ENCODE peak calls at places on chromosomes 3 and 15, in eight cellular contexts. J is SHP77; A is mammary epithelial cell; B is NCI-H748 treated with DMSO at 0.1 percent for 48 hours; E is Peyer's patch; Y is naive thymus-derived CD8-positive, alpha-beta T cell; M is anterior cingulate cortex; I is KBM-7. R is an unnamed sample.

GRCh38 chr15:101431301-101431700 is 58.2 kb downstream of the PCSK6 start:
- DNase-seq in J (no peak), A (no peak), B (no peak), E (no peak), Y (no peak), M (no peak), I (no peak), R (no peak)

GRCh38 chr15:49035825-49036224 is 10.4 kb downstream of the SECISBP2L start:
- DNase-seq in J (no peak), A (no peak), B (no peak), E (no peak), Y (no peak), M (no peak), I (no peak), R (no peak)

GRCh38 chr3:155791190-155791589 is 14.9 kb downstream of the C3orf33 start:
- DNase-seq in J (no peak), A (peak), B (no peak), E (no peak), Y (no peak), M (no peak), I (no peak), R (peak)

GRCh38 chr3:14879161-14879888 is 60.6 kb downstream of the FGD5 start:
- DNase-seq in J (no peak), A (no peak), B (no peak), E (peak), Y (peak), M (no peak), I (no peak), R (no peak)

GRCh38 chr15:45958924-45959323 is 324.1 kb downstream of the SQOR start:
- DNase-seq in J (no peak), A (no peak), B (no peak), E (no peak), Y (no peak), M (no peak), I (no peak), R (no peak)

GRCh38 chr15:70101459-70102113 is 3.9 kb upstream of the TLE3 start:
- DNase-seq in J (peak), A (peak), B (no peak), E (peak), Y (no peak), M (no peak), I (peak), R (peak)

GRCh38 chr3:67357610-67358458 is 296.6 kb downstream of the SUCLG2 start:
- DNase-seq in J (peak), A (peak), B (peak), E (no peak), Y (no peak), M (no peak), I (peak), R (no peak)

GRCh38 chr3:57852896-57853295 is 96.8 kb downstream of the SLMAP start:
- DNase-seq in J (no peak), A (peak), B (peak), E (no peak), Y (no peak), M (no peak), I (peak), R (peak)

GRCh38 chr3:134029734-134030381 is at the start of gene SLCO2A1:
- DNase-seq in J (no peak), A (peak), B (peak), E (peak), Y (no peak), M (no peak), I (peak), R (no peak)

GRCh38 chr3:126683506-126683905 is 20.5 kb upstream of the CHCHD6 start:
- DNase-seq in J (no peak), A (peak), B (no peak), E (no peak), Y (no peak), M (no peak), I (no peak), R (no peak)

GRCh38 chr3:42290966-42291714 is 25.2 kb upstream of the CCK start:
- DNase-seq in J (no peak), A (no peak), B (no peak), E (no peak), Y (no peak), M (no peak), I (no peak), R (no peak)

GRCh38 chr3:181693280-181693679 is 18.4 kb upstream of the SOX2 start:
- DNase-seq in J (no peak), A (no peak), B (no peak), E (no peak), Y (no peak), M (no peak), I (no peak), R (no peak)

GRCh38 chr3:124772081-124772831 is 42.0 kb downstream of the UMPS start:
- DNase-seq in J (peak), A (no peak), B (no peak), E (no peak), Y (no peak), M (peak), I (peak), R (peak)

GRCh38 chr15:89192136-89192535 is 29.2 kb downstream of the RLBP1 start:
- DNase-seq in J (no peak), A (no peak), B (no peak), E (no peak), Y (no peak), M (no peak), I (no peak), R (no peak)

GRCh38 chr15:51382787-51383186 is 41.3 kb downstream of the GLDN start:
- DNase-seq in J (peak), A (peak), B (peak), E (no peak), Y (no peak), M (no peak), I (peak), R (peak)

GRCh38 chr3:78895528-78895927 is 872.3 kb downstream of the ROBO1 start:
- DNase-seq in J (no peak), A (no peak), B (no peak), E (no peak), Y (no peak), M (no peak), I (no peak), R (peak)

GRCh38 chr3:177195941-177196472 is 1.3 kb downstream of the TBL1XR1 start:
- DNase-seq in J (no peak), A (no peak), B (no peak), E (no peak), Y (peak), M (peak), I (peak), R (no peak)

GRCh38 chr3:70840106-70840870 is 527.9 kb upstream of the MDFIC2 start:
- DNase-seq in J (no peak), A (peak), B (no peak), E (no peak), Y (no peak), M (no peak), I (no peak), R (no peak)

GRCh38 chr3:157174265-157174615 is 14.3 kb upstream of the CCNL1 start:
- DNase-seq in J (no peak), A (no peak), B (no peak), E (no peak), Y (peak), M (no peak), I (no peak), R (no peak)

GRCh38 chr3:125556314-125556713 is 36.3 kb upstream of the SNX4 start:
- DNase-seq in J (no peak), A (no peak), B (no peak), E (no peak), Y (no peak), M (no peak), I (no peak), R (peak)

GRCh38 chr3:177150970-177151627 is 46.2 kb downstream of the TBL1XR1 start:
- DNase-seq in J (peak), A (peak), B (no peak), E (no peak), Y (no peak), M (no peak), I (peak), R (peak)

GRCh38 chr15:60507596-60508424 is 28.9 kb upstream of the ICE2 start:
- DNase-seq in J (peak), A (peak), B (peak), E (peak), Y (peak), M (no peak), I (peak), R (peak)

GRCh38 chr3:72810063-72810462 is 38.2 kb downstream of the SHQ1 start:
- DNase-seq in J (no peak), A (no peak), B (no peak), E (no peak), Y (no peak), M (no peak), I (no peak), R (no peak)

R was measured in fibroblast of gingiva.